ENCODE peak calls at places on chromosomes 5 and 9, in four cellular contexts. A, Z, Y and N are unnamed samples.

GRCh38 chr9:70553718-70554673 is 139.5 kb upstream of the KLF9 start:
- DNase-seq in A (no peak), Z (no peak), Y (no peak), N (no peak)

GRCh38 chr9:73446306-73446705 is 294.6 kb downstream of the ANXA1 start:
- DNase-seq in A (no peak), Z (no peak), Y (no peak), N (no peak)

GRCh38 chr9:134303601-134304000 is 22.7 kb upstream of the RXRA start:
- DNase-seq in A (no peak), Z (no peak), Y (no peak), N (no peak)

GRCh38 chr5:36369092-36369737 is 67.5 kb upstream of the RANBP3L start:
- DNase-seq in A (no peak), Z (no peak), Y (no peak), N (no peak)

GRCh38 chr5:144566747-144567415 is 396.2 kb downstream of the KCTD16 start:
- DNase-seq in A (no peak), Z (no peak), Y (no peak), N (no peak)

GRCh38 chr5:126780165-126780827 is 3.4 kb downstream of the LMNB1 start:
- DNase-seq in A (no peak), Z (peak), Y (peak), N (peak)

GRCh38 chr9:100690438-100690837 is 112.6 kb downstream of the CAVIN4 start:
- DNase-seq in A (no peak), Z (no peak), Y (peak), N (no peak)

GRCh38 chr5:179196420-179197079 is 136.4 kb downstream of the ZNF354C start:
- DNase-seq in A (no peak), Z (no peak), Y (no peak), N (no peak)

GRCh38 chr5:112113565-112113964 is 305.5 kb downstream of the EPB41L4A start:
- DNase-seq in A (no peak), Z (no peak), Y (no peak), N (no peak)

GRCh38 chr9:89001917-89002540 is 10.8 kb downstream of the S1PR3 start:
- DNase-seq in A (no peak), Z (no peak), Y (no peak), N (no peak)

GRCh38 chr5:119515192-119515591 is 62.9 kb downstream of the HSD17B4 start:
- DNase-seq in A (no peak), Z (no peak), Y (no peak), N (no peak)

GRCh38 chr5:66596791-66597757 is 881 bp downstream of the MAST4 start:
- DNase-seq in A (no peak), Z (no peak), Y (no peak), N (peak)

DNA sequence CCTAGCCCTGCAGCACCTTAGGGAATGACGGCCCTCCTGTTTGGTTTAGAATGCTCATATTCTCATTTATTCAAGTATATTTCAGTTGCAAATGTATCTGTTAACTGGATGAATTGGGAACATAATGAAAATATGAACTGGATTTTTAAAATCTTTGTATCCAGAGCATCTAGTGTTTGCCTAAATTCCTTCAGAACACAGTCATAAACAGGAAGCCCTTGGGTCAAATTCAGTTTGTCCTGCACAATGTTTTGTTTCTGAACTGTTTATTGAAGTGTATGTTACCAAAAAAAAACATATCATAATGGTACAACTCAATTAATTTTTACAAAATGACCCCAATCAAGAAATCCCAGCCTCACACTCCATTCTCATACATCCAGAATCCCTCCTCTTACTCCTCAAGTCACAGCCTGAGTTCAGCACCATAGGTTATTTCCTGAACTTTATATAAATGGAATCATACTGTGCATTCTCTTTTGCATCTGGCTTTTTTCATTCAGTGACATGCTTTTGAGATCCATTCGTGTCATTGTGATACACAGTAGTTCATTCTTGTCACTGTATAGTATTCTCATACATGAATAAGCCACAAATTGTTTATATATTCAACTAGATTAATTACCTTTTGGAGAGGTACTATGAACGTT is 1.7 kb upstream of the ASPN start:
- DNase-seq in A (no peak), Z (no peak), Y (no peak), N (no peak)
- TF ChIP-seq TARDBP in A (no peak), Z (no peak), Y (no peak), N (no peak)

DNA sequence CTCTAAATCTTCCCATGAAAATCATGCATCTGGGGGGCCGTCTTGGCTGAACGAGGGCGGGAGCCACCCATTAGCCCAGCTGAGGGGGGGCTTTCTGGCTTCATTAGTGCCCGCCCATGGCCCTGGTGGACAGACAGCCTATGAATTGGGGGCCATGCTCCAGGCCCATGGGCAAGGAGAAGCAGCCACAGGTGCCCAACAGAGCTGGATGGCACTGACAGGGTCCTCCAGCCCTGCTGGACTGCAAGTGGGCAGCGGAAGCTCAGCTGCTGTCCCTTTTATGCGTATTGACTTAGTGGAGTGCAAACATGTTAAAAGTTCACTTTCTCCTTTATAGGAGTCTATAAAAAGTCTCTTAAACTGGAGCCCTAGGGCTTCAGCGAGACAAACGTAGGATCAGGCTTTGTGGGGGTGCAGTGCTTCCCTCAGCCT is 75.3 kb downstream of the MACROH2A1 start:
- DNase-seq in A (no peak), Z (peak), Y (no peak), N (no peak)
- TF ChIP-seq FOXM1 in A (no peak), Z (no peak), Y (no peak), N (no peak)

GRCh38 chr5:6183391-6184390 is 194.7 kb downstream of the MED10 start:
- DNase-seq in A (no peak), Z (no peak), Y (no peak), N (no peak)
- TF ChIP-seq TARDBP in A (no peak), Z (no peak), Y (no peak), N (no peak)

GRCh38 chr5:83715316-83716060 is 5.2 kb downstream of the HAPLN1 start:
- DNase-seq in A (no peak), Z (no peak), Y (no peak), N (no peak)

GRCh38 chr5:83718195-83718825 is 2.3 kb downstream of the HAPLN1 start:
- DNase-seq in A (no peak), Z (peak), Y (peak), N (peak)

GRCh38 chr5:83718936-83719495 is 1.6 kb downstream of the HAPLN1 start:
- DNase-seq in A (no peak), Z (no peak), Y (no peak), N (no peak)

GRCh38 chr5:83711982-83712601 is 8.6 kb downstream of the HAPLN1 start:
- DNase-seq in A (no peak), Z (peak), Y (peak), N (peak)

GRCh38 chr5:83714780-83715179 is 5.9 kb downstream of the HAPLN1 start:
- DNase-seq in A (no peak), Z (no peak), Y (no peak), N (no peak)
- TF ChIP-seq FOXM1 in A (no peak), Z (no peak), Y (no peak), N (no peak)

GRCh38 chr9:127540664-127541041 is 71.4 kb upstream of the STXBP1 start:
- DNase-seq in A (no peak), Z (no peak), Y (peak), N (no peak)
- TF ChIP-seq TARDBP in A (no peak), Z (no peak), Y (no peak), N (no peak)